ENCODE peak calls at places on chromosomes 5 and 9, in six cellular contexts. Q, Y, C, B, A and K are unnamed samples.
A peak's percentile ranks its signal among the peaks of the same experiment; 100 is the strongest.

GRCh38 chr9:137317021-137317978 is 15.2 kb upstream of the NRARP start:
- DNase-seq in Q (no peak), Y (no peak), C (no peak), B (no peak), A (no peak), K (peak; percentile 11)

GRCh38 chr9:98142182-98142924 is 23.3 kb upstream of the TRIM14 start:
- DNase-seq in Q (peak; percentile 84), Y (no peak), C (no peak), B (no peak), A (peak; percentile 34), K (no peak)

GRCh38 chr9:115202960-115203751 is 85.2 kb upstream of the TNC start:
- DNase-seq in Q (no peak), Y (no peak), C (peak; percentile 96), B (no peak), A (peak; percentile 26), K (no peak)

GRCh38 chr9:71863652-71864051 is 47.3 kb downstream of the ABHD17B start:
- DNase-seq in Q (no peak), Y (no peak), C (no peak), B (no peak), A (no peak), K (no peak)

GRCh38 chr9:127253446-127253845 is 11.1 kb upstream of the GARNL3 start:
- DNase-seq in Q (no peak), Y (no peak), C (no peak), B (no peak), A (no peak), K (no peak)

GRCh38 chr5:96348536-96348935 is 84.5 kb downstream of the PCSK1 start:
- DNase-seq in Q (no peak), Y (no peak), C (no peak), B (no peak), A (no peak), K (no peak)

GRCh38 chr9:126295936-126296600 is 30.6 kb upstream of the MVB12B start:
- DNase-seq in Q (no peak), Y (no peak), C (no peak), B (no peak), A (no peak), K (no peak)

GRCh38 chr5:57598756-57599155 is 116.1 kb upstream of the ACTBL2 start:
- DNase-seq in Q (peak; percentile 4), Y (no peak), C (peak; percentile 35), B (no peak), A (no peak), K (no peak)

GRCh38 chr5:122442938-122443337 is 130.9 kb downstream of the SNCAIP start:
- DNase-seq in Q (no peak), Y (no peak), C (no peak), B (no peak), A (no peak), K (no peak)

GRCh38 chr9:16530669-16531461 is 339.6 kb downstream of the BNC2 start:
- DNase-seq in Q (no peak), Y (no peak), C (no peak), B (no peak), A (no peak), K (peak; percentile 50)

GRCh38 chr5:980941-981340 is 27.7 kb upstream of the NKD2 start:
- DNase-seq in Q (no peak), Y (no peak), C (no peak), B (no peak), A (no peak), K (no peak)

GRCh38 chr5:31434898-31435297 is 97.0 kb downstream of the DROSHA start:
- DNase-seq in Q (no peak), Y (no peak), C (no peak), B (no peak), A (no peak), K (no peak)

GRCh38 chr5:31433229-31433628 is 98.7 kb downstream of the DROSHA start:
- DNase-seq in Q (no peak), Y (no peak), C (no peak), B (no peak), A (no peak), K (no peak)

DNA sequence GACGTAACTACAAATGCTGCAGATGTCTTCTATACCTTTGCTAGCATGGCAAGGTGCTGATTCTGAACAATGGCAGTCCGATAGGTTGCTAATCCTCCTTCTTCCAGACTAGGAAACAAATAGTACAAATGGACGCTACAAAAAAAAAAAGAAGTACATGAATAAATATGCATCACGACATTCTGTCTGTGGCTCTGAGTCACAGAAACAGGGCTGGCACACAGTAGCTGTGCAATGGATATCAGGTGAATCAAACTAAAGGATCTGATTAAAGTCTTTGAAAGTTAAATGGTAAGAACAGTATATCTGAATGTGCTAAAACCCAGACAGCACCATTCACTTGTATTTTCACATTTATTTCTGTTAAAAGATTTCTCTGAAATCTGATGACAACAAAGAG is 96.2 kb downstream of the DROSHA start:
- DNase-seq in Q (no peak), Y (no peak), C (no peak), B (no peak), A (peak; percentile 29), K (no peak)
- TF ChIP-seq CTCF in Q (no peak), Y (no peak), C (no peak), B (no peak), A (no peak), K (no peak)

GRCh38 chr9:6195714-6196360 is 19.8 kb upstream of the IL33 start:
- DNase-seq in Q (no peak), Y (no peak), C (no peak), B (no peak), A (no peak), K (no peak)

GRCh38 chr9:6199596-6199995 is 16.0 kb upstream of the IL33 start:
- DNase-seq in Q (no peak), Y (no peak), C (no peak), B (no peak), A (no peak), K (no peak)

GRCh38 chr9:6197330-6197729 is 18.3 kb upstream of the IL33 start:
- DNase-seq in Q (no peak), Y (no peak), C (no peak), B (no peak), A (no peak), K (no peak)

GRCh38 chr9:6198251-6198650 is 17.4 kb upstream of the IL33 start:
- DNase-seq in Q (no peak), Y (no peak), C (no peak), B (no peak), A (no peak), K (no peak)

GRCh38 chr9:6194934-6195333 is 20.7 kb upstream of the IL33 start:
- DNase-seq in Q (no peak), Y (no peak), C (no peak), B (no peak), A (no peak), K (no peak)
- TF ChIP-seq CTCF in Q (no peak), Y (peak; percentile 36), C (peak; percentile 21), B (no peak), A (no peak), K (no peak)

GRCh38 chr5:66239034-66239433 is 94.9 kb downstream of the SREK1 start:
- DNase-seq in Q (no peak), Y (no peak), C (no peak), B (no peak), A (no peak), K (no peak)
- TF ChIP-seq CTCF in Q (no peak), Y (peak; percentile 55), C (no peak), B (no peak), A (no peak), K (no peak)

DNA sequence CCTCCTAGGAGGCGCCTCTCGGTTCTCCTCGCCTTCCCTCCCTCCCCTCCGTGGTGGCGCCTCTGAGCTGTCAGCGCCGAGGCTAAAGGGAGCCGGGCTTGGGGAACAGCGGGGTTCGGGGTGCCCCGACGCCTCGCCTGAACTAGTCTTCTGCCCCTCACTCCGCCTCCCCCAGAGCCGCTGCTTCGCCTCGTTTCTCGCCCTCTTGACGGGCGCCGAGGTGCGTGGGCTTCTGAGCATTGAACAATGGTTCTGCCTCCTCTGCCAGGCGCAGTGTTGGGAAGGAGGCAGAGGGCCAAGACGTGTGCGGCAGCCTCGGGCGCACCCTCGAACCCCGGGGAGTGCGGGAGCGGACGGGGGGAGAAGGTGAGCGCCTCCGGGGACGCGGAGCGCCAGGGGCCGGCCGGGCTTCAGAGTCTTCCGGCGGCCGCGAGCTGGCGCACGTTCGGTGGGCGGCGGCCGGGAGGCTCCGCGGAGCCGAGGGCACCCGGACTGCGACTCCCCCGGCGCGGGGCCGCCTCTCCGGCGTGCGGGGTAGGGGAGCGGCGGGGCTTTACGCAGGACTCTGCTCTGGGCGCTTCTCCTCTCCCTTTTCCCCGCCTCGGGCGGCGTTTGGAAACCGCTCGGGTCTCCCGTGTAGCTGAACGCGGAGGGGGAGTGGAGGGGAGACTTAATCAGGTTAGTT is 916 bp downstream of the VLDLR start:
- DNase-seq in Q (peak; percentile 21), Y (peak; percentile 18), C (peak; percentile 13), B (no peak), A (peak; percentile 46), K (peak; percentile 41)
- TF ChIP-seq CTCF in Q (no peak), Y (no peak), C (no peak), B (no peak), A (no peak), K (no peak)

GRCh38 chr9:77221431-77221830 is 44.1 kb downstream of the VPS13A start:
- DNase-seq in Q (no peak), Y (no peak), C (no peak), B (no peak), A (no peak), K (no peak)

GRCh38 chr9:77211561-77211960 is 34.2 kb downstream of the VPS13A start:
- DNase-seq in Q (no peak), Y (no peak), C (no peak), B (no peak), A (no peak), K (no peak)

GRCh38 chr9:77218612-77219011 is 41.3 kb downstream of the VPS13A start:
- DNase-seq in Q (no peak), Y (no peak), C (peak; percentile 53), B (no peak), A (no peak), K (no peak)

GRCh38 chr9:77212801-77213200 is 35.5 kb downstream of the VPS13A start:
- DNase-seq in Q (no peak), Y (no peak), C (no peak), B (no peak), A (no peak), K (no peak)

GRCh38 chr9:77215874-77216273 is 38.5 kb downstream of the VPS13A start:
- DNase-seq in Q (no peak), Y (no peak), C (peak; percentile 19), B (no peak), A (no peak), K (no peak)
- TF ChIP-seq CTCF in Q (no peak), Y (no peak), C (no peak), B (no peak), A (peak; percentile 15), K (no peak)

DNA sequence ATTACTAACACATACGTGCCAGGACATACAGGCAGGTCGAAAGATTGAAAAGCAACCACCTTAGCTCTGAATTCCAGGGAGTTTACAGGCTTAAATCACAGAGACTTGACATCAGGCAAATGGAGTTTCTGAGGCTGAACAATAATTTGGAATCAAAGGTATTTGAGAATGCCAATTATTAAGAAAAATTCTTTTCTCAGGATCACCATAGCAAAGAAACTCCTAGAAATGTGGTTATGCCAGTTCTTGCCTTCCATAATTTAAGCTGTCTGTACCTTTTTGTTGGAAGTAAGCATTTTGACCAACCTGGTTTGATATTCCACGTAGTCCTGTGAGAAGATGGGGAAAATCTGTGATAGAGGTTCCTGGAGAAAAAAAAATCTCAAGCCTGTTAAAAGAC is 312.4 kb upstream of the SMARCA2 start:
- DNase-seq in Q (no peak), Y (no peak), C (no peak), B (no peak), A (no peak), K (no peak)
- TF ChIP-seq CTCF in Q (no peak), Y (no peak), C (no peak), B (no peak), A (no peak), K (no peak)

GRCh38 chr5:27241564-27242257 is 203.3 kb upstream of the CDH9 start:
- DNase-seq in Q (no peak), Y (no peak), C (peak; percentile 65), B (no peak), A (no peak), K (no peak)
- TF ChIP-seq CTCF in Q (no peak), Y (no peak), C (peak; percentile 12), B (no peak), A (no peak), K (no peak)